ENCODE peak calls at places on chromosomes 7 and 10, in six cellular contexts. B is neural crest cell; O is naive thymus-derived CD4-positive, alpha-beta T cell; N is Jurkat, Clone E6-1; F is activated T-helper 1 cell treated with anti-CD3 and anti-CD28 coated beads, Interleukin-2, amount 50 U/mL, for 16 hours; E is left ventricle myocardium inferior. K is an unnamed sample.

GRCh38 chr7:106166651-106167342 is 54.7 kb upstream of the SYPL1 start:
- DNase-seq in O (peak), F (no peak), N (peak), E (no peak), B (peak), K (no peak)

GRCh38 chr10:99279626-99280111 is 44.0 kb upstream of the HPSE2 start:
- DNase-seq in F (no peak), B (no peak), E (no peak), O (no peak), N (no peak), K (no peak)

GRCh38 chr7:55087521-55087961 is 68.7 kb downstream of the EGFR start:
- DNase-seq in O (no peak), E (no peak), B (no peak), N (no peak), F (no peak), K (no peak)

GRCh38 chr7:99000904-99001442 is 122.6 kb downstream of the TRRAP start:
- DNase-seq in N (no peak), O (no peak), B (no peak), F (no peak), E (no peak), K (no peak)

GRCh38 chr10:16987129-16987670 is 142.4 kb downstream of the CUBN start:
- DNase-seq in E (no peak), N (no peak), O (no peak), B (no peak), F (no peak), K (no peak)

GRCh38 chr10:99964791-99965190 is 45.0 kb downstream of the DNMBP start:
- DNase-seq in E (no peak), B (no peak), N (no peak), O (no peak), F (no peak), K (no peak)

GRCh38 chr7:155192961-155193640 is 104.6 kb upstream of the INSIG1 start:
- DNase-seq in N (no peak), E (no peak), B (no peak), F (no peak), O (no peak), K (no peak)

GRCh38 chr7:99004781-99005500 is 126.6 kb downstream of the TRRAP start:
- DNase-seq in B (no peak), O (no peak), F (no peak), E (no peak), N (no peak), K (no peak)

GRCh38 chr10:78249690-78250089 is 216.0 kb downstream of the RPS24 start:
- DNase-seq in N (no peak), F (no peak), O (no peak), B (no peak), E (no peak), K (no peak)

GRCh38 chr7:41163991-41164390 is 538.9 kb downstream of the INHBA start:
- DNase-seq in F (no peak), O (no peak), E (no peak), N (no peak), B (no peak), K (no peak)

GRCh38 chr7:54116956-54117355 is 425.2 kb upstream of the VSTM2A start:
- DNase-seq in E (no peak), O (no peak), F (no peak), N (no peak), B (no peak), K (no peak)

K was measured in esophagus muscularis mucosa.